ENCODE peak calls at places on chromosome 10, in five cellular contexts. One of them, this sample, is unnamed.

GRCh38 chr10:112821042-112821441 is 129.0 kb upstream of the TCF7L2 start:
- DNase-seq in lower leg skin: no peak
- DNase-seq in A549: no peak
- DNase-seq in IMR-90: no peak
- DNase-seq in astrocyte: no peak
- DNase-seq in this sample: no peak

GRCh38 chr10:113020838-113021237 is 70.8 kb downstream of the TCF7L2 start:
- DNase-seq in lower leg skin: peak; percentile 29
- DNase-seq in A549: no peak
- DNase-seq in IMR-90: no peak
- DNase-seq in astrocyte: no peak
- DNase-seq in this sample: no peak

GRCh38 chr10:71086439-71087080 is 125.8 kb upstream of the UNC5B start:
- DNase-seq in lower leg skin: peak; percentile 2
- DNase-seq in A549: no peak
- DNase-seq in IMR-90: no peak
- DNase-seq in astrocyte: no peak
- DNase-seq in this sample: no peak

GRCh38 chr10:52635651-52636050 is 136.9 kb downstream of the MBL2 start:
- DNase-seq in lower leg skin: no peak
- DNase-seq in A549: no peak
- DNase-seq in IMR-90: no peak
- DNase-seq in astrocyte: no peak
- DNase-seq in this sample: no peak

GRCh38 chr10:78349165-78349516 is 315.5 kb downstream of the RPS24 start:
- DNase-seq in lower leg skin: no peak
- DNase-seq in A549: no peak
- DNase-seq in IMR-90: no peak
- DNase-seq in astrocyte: no peak
- DNase-seq in this sample: no peak

GRCh38 chr10:75952093-75952492 is 520.7 kb downstream of the LRMDA start:
- DNase-seq in lower leg skin: no peak
- DNase-seq in A549: no peak
- DNase-seq in IMR-90: no peak
- DNase-seq in astrocyte: no peak
- DNase-seq in this sample: no peak

GRCh38 chr10:48527691-48528212 is 77.1 kb downstream of the ARHGAP22 start:
- DNase-seq in lower leg skin: no peak
- DNase-seq in A549: no peak
- DNase-seq in IMR-90: no peak
- DNase-seq in astrocyte: no peak
- DNase-seq in this sample: no peak

GRCh38 chr10:46556515-46557318 is at the start of gene GPRIN2:
- DNase-seq in lower leg skin: no peak
- DNase-seq in A549: no peak
- DNase-seq in IMR-90: no peak
- DNase-seq in astrocyte: no peak
- DNase-seq in this sample: no peak

GRCh38 chr10:125967533-125967932 is 71.2 kb downstream of the FANK1 start:
- DNase-seq in lower leg skin: no peak
- DNase-seq in A549: no peak
- DNase-seq in IMR-90: no peak
- DNase-seq in astrocyte: no peak
- DNase-seq in this sample: no peak

GRCh38 chr10:70668454-70668970 is 3.8 kb upstream of the ADAMTS14 start:
- DNase-seq in lower leg skin: no peak
- DNase-seq in A549: no peak
- DNase-seq in IMR-90: peak; percentile 24
- DNase-seq in astrocyte: peak; percentile 59
- DNase-seq in this sample: no peak

GRCh38 chr10:98411768-98412167 is 3.2 kb downstream of the PYROXD2 start:
- DNase-seq in lower leg skin: no peak
- DNase-seq in A549: no peak
- DNase-seq in IMR-90: peak; percentile 61
- DNase-seq in astrocyte: no peak
- DNase-seq in this sample: no peak

GRCh38 chr10:68924593-68924992 is 23.5 kb downstream of the DDX50 start:
- DNase-seq in lower leg skin: no peak
- DNase-seq in A549: no peak
- DNase-seq in IMR-90: no peak
- DNase-seq in astrocyte: peak; percentile 14
- DNase-seq in this sample: no peak

GRCh38 chr10:70921285-70921684 is 32.9 kb upstream of the PCBD1 start:
- DNase-seq in lower leg skin: no peak
- DNase-seq in A549: no peak
- DNase-seq in IMR-90: no peak
- DNase-seq in astrocyte: no peak
- DNase-seq in this sample: no peak

GRCh38 chr10:8054498-8055407 is at the start of gene GATA3:
- DNase-seq in lower leg skin: peak; percentile 66
- DNase-seq in A549: peak; percentile 86
- DNase-seq in IMR-90: peak; percentile 34
- DNase-seq in astrocyte: peak; percentile 68
- DNase-seq in this sample: no peak

GRCh38 chr10:31927597-31928530 is 767 bp downstream of the ARHGAP12 start:
- DNase-seq in lower leg skin: peak; percentile 37
- DNase-seq in A549: peak; percentile 77
- DNase-seq in IMR-90: peak; percentile 44
- DNase-seq in astrocyte: peak; percentile 43
- DNase-seq in this sample: no peak

GRCh38 chr10:30645340-30645827 is 15.8 kb upstream of the LYZL2 start:
- DNase-seq in lower leg skin: no peak
- DNase-seq in A549: peak; percentile 34
- DNase-seq in IMR-90: peak; percentile 47
- DNase-seq in astrocyte: peak; percentile 55
- DNase-seq in this sample: peak; percentile 12

GRCh38 chr10:62907470-62908212 is 91.5 kb upstream of the EGR2 start:
- DNase-seq in lower leg skin: no peak
- DNase-seq in A549: no peak
- DNase-seq in IMR-90: no peak
- DNase-seq in astrocyte: no peak
- DNase-seq in this sample: no peak

GRCh38 chr10:18151491-18151890 is 11.3 kb downstream of the CACNB2 start:
- DNase-seq in lower leg skin: no peak
- DNase-seq in A549: no peak
- DNase-seq in IMR-90: no peak
- DNase-seq in astrocyte: no peak
- DNase-seq in this sample: no peak

GRCh38 chr10:75712241-75712880 is 280.9 kb downstream of the LRMDA start:
- DNase-seq in lower leg skin: no peak
- DNase-seq in A549: no peak
- DNase-seq in IMR-90: no peak
- DNase-seq in astrocyte: no peak
- DNase-seq in this sample: no peak

GRCh38 chr10:31033166-31033565 is 1.5 kb upstream of the ZNF438 start:
- DNase-seq in lower leg skin: no peak
- DNase-seq in A549: no peak
- DNase-seq in IMR-90: no peak
- DNase-seq in astrocyte: no peak
- DNase-seq in this sample: no peak

GRCh38 chr10:24493168-24493567 is 230.5 kb downstream of the ARHGAP21 start:
- DNase-seq in lower leg skin: no peak
- DNase-seq in A549: no peak
- DNase-seq in IMR-90: no peak
- DNase-seq in astrocyte: no peak
- DNase-seq in this sample: no peak

GRCh38 chr10:70297224-70297623 is 13.4 kb upstream of the NPFFR1 start:
- DNase-seq in lower leg skin: no peak
- DNase-seq in A549: no peak
- DNase-seq in IMR-90: no peak
- DNase-seq in astrocyte: no peak
- DNase-seq in this sample: no peak

GRCh38 chr10:89478085-89478738 is 57.2 kb downstream of the SLC16A12 start:
- DNase-seq in lower leg skin: no peak
- DNase-seq in A549: peak; percentile 18
- DNase-seq in IMR-90: no peak
- DNase-seq in astrocyte: peak; percentile 62
- DNase-seq in this sample: no peak

GRCh38 chr10:100520811-100521210 is 1.1 kb upstream of the SEC31B start:
- DNase-seq in lower leg skin: no peak
- DNase-seq in A549: no peak
- DNase-seq in IMR-90: peak; percentile 77
- DNase-seq in astrocyte: peak; percentile 55
- DNase-seq in this sample: no peak

GRCh38 chr10:116444527-116445142 is 17.0 kb downstream of the PNLIPRP3 start:
- DNase-seq in lower leg skin: no peak
- DNase-seq in A549: peak; percentile 50
- DNase-seq in IMR-90: peak; percentile 31
- DNase-seq in astrocyte: peak; percentile 16
- DNase-seq in this sample: no peak

GRCh38 chr10:63297941-63298340 is 164.8 kb downstream of the NRBF2 start:
- DNase-seq in lower leg skin: no peak
- DNase-seq in A549: no peak
- DNase-seq in IMR-90: no peak
- DNase-seq in astrocyte: no peak
- DNase-seq in this sample: no peak

GRCh38 chr10:72912715-72913114 is 19.2 kb downstream of the OIT3 start:
- DNase-seq in lower leg skin: no peak
- DNase-seq in A549: no peak
- DNase-seq in IMR-90: no peak
- DNase-seq in astrocyte: no peak
- DNase-seq in this sample: no peak

GRCh38 chr10:72911758-72912157 is 18.2 kb downstream of the OIT3 start:
- DNase-seq in lower leg skin: no peak
- DNase-seq in A549: no peak
- DNase-seq in IMR-90: no peak
- DNase-seq in astrocyte: no peak
- DNase-seq in this sample: no peak

GRCh38 chr10:72910705-72911104 is 17.2 kb downstream of the OIT3 start:
- DNase-seq in lower leg skin: no peak
- DNase-seq in A549: no peak
- DNase-seq in IMR-90: no peak
- DNase-seq in astrocyte: no peak
- DNase-seq in this sample: no peak

GRCh38 chr10:72918352-72918751 is 24.8 kb downstream of the OIT3 start:
- DNase-seq in lower leg skin: no peak
- DNase-seq in A549: no peak
- DNase-seq in IMR-90: no peak
- DNase-seq in astrocyte: no peak
- DNase-seq in this sample: no peak

GRCh38 chr10:72913287-72913686 is 19.7 kb downstream of the OIT3 start:
- DNase-seq in lower leg skin: no peak
- DNase-seq in A549: peak; percentile 14
- DNase-seq in IMR-90: no peak
- DNase-seq in astrocyte: no peak
- DNase-seq in this sample: no peak
- TF ChIP-seq CTCF in lower leg skin: no peak
- TF ChIP-seq CTCF in A549: no peak
- TF ChIP-seq CTCF in IMR-90: no peak
- TF ChIP-seq CTCF in astrocyte: no peak
- TF ChIP-seq CTCF in this sample: no peak

DNA sequence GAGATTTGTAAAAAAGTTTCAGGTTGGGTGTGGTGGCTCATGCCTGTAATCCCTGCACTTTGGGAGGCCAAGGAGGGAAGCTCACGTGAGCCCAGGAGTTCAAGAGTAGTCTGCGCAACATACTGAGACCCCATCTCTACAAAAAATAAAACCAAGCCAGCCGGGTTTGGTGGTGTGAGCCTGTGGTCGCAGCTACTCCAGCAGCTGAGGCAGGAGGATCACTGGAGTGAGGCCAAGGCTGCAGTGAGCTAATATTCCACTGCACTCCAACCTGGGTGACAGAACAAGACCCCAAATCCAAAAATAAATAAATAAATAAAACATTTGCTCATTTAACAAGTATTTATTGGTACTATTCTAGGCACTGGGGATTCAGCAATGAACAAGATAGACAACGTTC is 1.5 kb upstream of the CHCHD1 start:
- DNase-seq in lower leg skin: no peak
- DNase-seq in A549: no peak
- DNase-seq in IMR-90: no peak
- DNase-seq in astrocyte: no peak
- DNase-seq in this sample: no peak
- H3K4me3 ChIP-seq in lower leg skin: no peak overlapping the region
- H3K4me3 ChIP-seq in A549: no peak overlapping the region
- H3K4me3 ChIP-seq in IMR-90: no peak overlapping the region
- H3K4me3 ChIP-seq in astrocyte: peak overlapping the region; percentile 89
- H3K4me3 ChIP-seq in this sample: no peak overlapping the region

DNA sequence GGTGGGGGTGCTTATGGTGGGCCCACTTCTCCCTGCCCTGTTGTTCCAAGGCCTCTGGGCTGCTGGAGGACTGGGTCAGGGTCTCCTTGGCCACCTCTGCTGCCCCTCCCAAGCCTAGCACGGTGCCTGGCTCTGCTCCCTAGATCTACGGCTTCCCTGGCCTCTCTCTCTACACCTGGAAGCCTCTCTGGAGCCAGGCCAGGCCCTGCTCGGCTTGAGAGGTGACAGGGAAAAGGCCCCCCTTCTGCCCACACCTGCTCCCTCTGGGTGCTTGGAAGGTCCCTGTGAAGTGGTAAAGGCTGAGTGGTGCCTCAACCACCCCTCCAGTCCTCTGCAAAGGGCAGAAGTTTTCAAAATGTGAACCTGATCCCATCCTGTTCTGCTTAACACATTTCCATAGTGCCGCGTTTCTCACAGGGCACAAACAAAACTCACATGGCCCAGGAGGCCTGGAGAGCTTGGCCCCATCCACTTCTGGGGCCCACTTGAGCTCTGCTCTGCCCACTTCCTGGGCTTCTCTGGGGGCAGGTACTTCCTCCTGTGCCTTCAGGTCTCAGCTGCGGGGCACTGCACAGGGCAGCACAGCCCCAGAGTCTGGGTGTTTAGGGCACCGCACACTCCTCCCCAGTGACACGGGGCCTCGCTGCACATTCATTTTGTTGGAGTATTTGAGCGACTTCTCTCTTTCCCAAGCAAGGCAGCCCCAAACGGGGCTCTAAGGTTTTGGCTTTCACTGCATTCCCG is 169.9 kb downstream of the PIP4K2A start:
- DNase-seq in lower leg skin: no peak
- DNase-seq in A549: no peak
- DNase-seq in IMR-90: no peak
- DNase-seq in astrocyte: no peak
- DNase-seq in this sample: no peak
- TF ChIP-seq CTCF in lower leg skin: no peak
- TF ChIP-seq CTCF in A549: no peak
- TF ChIP-seq CTCF in IMR-90: no peak
- TF ChIP-seq CTCF in astrocyte: no peak
- TF ChIP-seq CTCF in this sample: no peak

DNA sequence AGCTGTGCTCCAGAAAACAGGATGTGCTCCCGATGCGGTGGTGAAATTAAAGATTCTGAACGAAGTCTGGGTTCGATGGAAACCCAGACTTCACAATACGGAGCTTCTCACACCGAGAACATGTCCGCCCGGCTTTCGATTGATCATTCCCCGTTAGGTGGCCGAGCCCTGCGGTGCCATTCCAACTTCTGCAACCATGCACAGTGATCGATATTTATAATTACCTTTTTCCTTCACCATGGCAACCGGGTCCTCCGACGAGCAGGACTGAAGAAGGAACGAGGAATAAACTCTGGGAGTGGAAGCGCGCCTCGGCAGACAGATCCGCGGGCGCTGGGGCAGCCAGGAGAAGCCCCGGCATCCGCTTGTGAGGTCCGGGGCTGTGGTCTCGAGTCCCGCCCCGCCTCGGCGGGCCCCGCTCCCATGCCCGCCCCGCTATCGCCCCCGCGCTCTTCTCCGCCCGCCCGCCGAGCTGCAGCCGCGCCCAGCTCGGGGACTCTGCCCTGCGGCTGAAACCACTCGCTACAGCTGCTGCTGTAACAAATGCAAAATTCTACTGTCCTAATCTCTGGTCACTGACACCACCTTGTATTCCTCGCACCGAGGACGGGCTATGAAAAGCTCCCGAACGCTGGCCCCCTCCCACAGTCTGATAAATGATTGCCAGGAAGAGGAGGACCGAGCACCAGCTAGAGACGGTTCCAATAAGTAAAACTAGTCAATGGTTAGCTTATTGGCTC is 26.2 kb downstream of the ABLIM1 start:
- DNase-seq in lower leg skin: no peak
- DNase-seq in A549: no peak
- DNase-seq in IMR-90: no peak
- DNase-seq in astrocyte: no peak
- DNase-seq in this sample: no peak
- H3K4me3 ChIP-seq in lower leg skin: peak overlapping the region; percentile 19
- H3K4me3 ChIP-seq in A549: peak overlapping the region; percentile 58
- H3K4me3 ChIP-seq in IMR-90: peak overlapping the region; percentile 66
- H3K4me3 ChIP-seq in astrocyte: peak overlapping the region; percentile 81
- H3K4me3 ChIP-seq in this sample: peak overlapping the region; percentile 82

This sample was measured in retinal pigment epithelial cell.